ENCODE peak calls at places on chromosomes 7 and 10, in six cellular contexts. One of them, this sample, is unnamed.

GRCh38 chr10:43078986-43079273 is 2.1 kb downstream of the RET start:
- DNase-seq in mesothelial cell of epicardium: no peak
- DNase-seq in HFFc6: no peak
- DNase-seq in CD8-positive, alpha-beta T cell: peak
- DNase-seq in colonic mucosa: peak
- DNase-seq in Peyer's patch: no peak
- DNase-seq in this sample: peak

GRCh38 chr7:93307131-93307660 is 75.0 kb downstream of the VPS50 start:
- DNase-seq in mesothelial cell of epicardium: no peak
- DNase-seq in HFFc6: peak
- DNase-seq in CD8-positive, alpha-beta T cell: no peak
- DNase-seq in colonic mucosa: no peak
- DNase-seq in Peyer's patch: no peak
- DNase-seq in this sample: no peak

GRCh38 chr7:12943781-12944180 is 256.3 kb downstream of the ARL4A start:
- DNase-seq in mesothelial cell of epicardium: no peak
- DNase-seq in HFFc6: no peak
- DNase-seq in CD8-positive, alpha-beta T cell: no peak
- DNase-seq in colonic mucosa: no peak
- DNase-seq in Peyer's patch: no peak
- DNase-seq in this sample: no peak

GRCh38 chr7:120521761-120522737 is 249.1 kb downstream of the KCND2 start:
- DNase-seq in mesothelial cell of epicardium: no peak
- DNase-seq in HFFc6: no peak
- DNase-seq in CD8-positive, alpha-beta T cell: no peak
- DNase-seq in colonic mucosa: no peak
- DNase-seq in Peyer's patch: no peak
- DNase-seq in this sample: no peak

GRCh38 chr7:103866919-103867318 is 122.5 kb downstream of the RELN start:
- DNase-seq in mesothelial cell of epicardium: no peak
- DNase-seq in HFFc6: no peak
- DNase-seq in CD8-positive, alpha-beta T cell: no peak
- DNase-seq in colonic mucosa: no peak
- DNase-seq in Peyer's patch: no peak
- DNase-seq in this sample: no peak

GRCh38 chr7:27808626-27809025 is 68.7 kb downstream of the TAX1BP1 start:
- DNase-seq in mesothelial cell of epicardium: no peak
- DNase-seq in HFFc6: peak
- DNase-seq in CD8-positive, alpha-beta T cell: no peak
- DNase-seq in colonic mucosa: no peak
- DNase-seq in Peyer's patch: no peak
- DNase-seq in this sample: no peak

GRCh38 chr7:105677803-105678583 is 96.7 kb upstream of the EFCAB10 start:
- DNase-seq in mesothelial cell of epicardium: no peak
- DNase-seq in HFFc6: no peak
- DNase-seq in CD8-positive, alpha-beta T cell: peak
- DNase-seq in colonic mucosa: peak
- DNase-seq in Peyer's patch: peak
- DNase-seq in this sample: no peak

GRCh38 chr10:127378628-127379027 is 170.5 kb upstream of the NPS start:
- DNase-seq in mesothelial cell of epicardium: no peak
- DNase-seq in HFFc6: no peak
- DNase-seq in CD8-positive, alpha-beta T cell: no peak
- DNase-seq in colonic mucosa: no peak
- DNase-seq in Peyer's patch: no peak
- DNase-seq in this sample: no peak

GRCh38 chr7:101271021-101271420 is 26.1 kb upstream of the FIS1 start:
- DNase-seq in mesothelial cell of epicardium: no peak
- DNase-seq in HFFc6: no peak
- DNase-seq in CD8-positive, alpha-beta T cell: no peak
- DNase-seq in colonic mucosa: no peak
- DNase-seq in Peyer's patch: no peak
- DNase-seq in this sample: no peak

GRCh38 chr10:75493464-75493863 is 62.0 kb downstream of the LRMDA start:
- DNase-seq in mesothelial cell of epicardium: no peak
- DNase-seq in HFFc6: no peak
- DNase-seq in CD8-positive, alpha-beta T cell: no peak
- DNase-seq in colonic mucosa: no peak
- DNase-seq in Peyer's patch: no peak
- DNase-seq in this sample: no peak

GRCh38 chr10:78451592-78451991 is 417.9 kb downstream of the RPS24 start:
- DNase-seq in mesothelial cell of epicardium: no peak
- DNase-seq in HFFc6: no peak
- DNase-seq in CD8-positive, alpha-beta T cell: no peak
- DNase-seq in colonic mucosa: peak
- DNase-seq in Peyer's patch: no peak
- DNase-seq in this sample: no peak

GRCh38 chr7:106793015-106793651 is 71.9 kb upstream of the PIK3CG start:
- DNase-seq in mesothelial cell of epicardium: no peak
- DNase-seq in HFFc6: no peak
- DNase-seq in CD8-positive, alpha-beta T cell: peak
- DNase-seq in colonic mucosa: no peak
- DNase-seq in Peyer's patch: no peak
- DNase-seq in this sample: peak

GRCh38 chr10:4260483-4260882 is 475.5 kb upstream of the KLF6 start:
- DNase-seq in mesothelial cell of epicardium: no peak
- DNase-seq in HFFc6: no peak
- DNase-seq in CD8-positive, alpha-beta T cell: no peak
- DNase-seq in colonic mucosa: no peak
- DNase-seq in Peyer's patch: no peak
- DNase-seq in this sample: no peak

GRCh38 chr10:29163746-29164145 is 125.1 kb upstream of the LYZL1 start:
- DNase-seq in mesothelial cell of epicardium: no peak
- DNase-seq in HFFc6: no peak
- DNase-seq in CD8-positive, alpha-beta T cell: no peak
- DNase-seq in colonic mucosa: no peak
- DNase-seq in Peyer's patch: no peak
- DNase-seq in this sample: no peak

GRCh38 chr7:5659584-5659983 is 121.9 kb downstream of the RNF216 start:
- DNase-seq in mesothelial cell of epicardium: no peak
- DNase-seq in HFFc6: no peak
- DNase-seq in CD8-positive, alpha-beta T cell: no peak
- DNase-seq in colonic mucosa: no peak
- DNase-seq in Peyer's patch: no peak
- DNase-seq in this sample: no peak

GRCh38 chr10:77386833-77387232 is 250.8 kb downstream of the KCNMA1 start:
- DNase-seq in mesothelial cell of epicardium: no peak
- DNase-seq in HFFc6: peak
- DNase-seq in CD8-positive, alpha-beta T cell: no peak
- DNase-seq in colonic mucosa: no peak
- DNase-seq in Peyer's patch: no peak
- DNase-seq in this sample: no peak

GRCh38 chr10:123555616-123556015 is 110.5 kb upstream of the GPR26 start:
- DNase-seq in mesothelial cell of epicardium: no peak
- DNase-seq in HFFc6: no peak
- DNase-seq in CD8-positive, alpha-beta T cell: no peak
- DNase-seq in colonic mucosa: no peak
- DNase-seq in Peyer's patch: no peak
- DNase-seq in this sample: no peak

GRCh38 chr7:107091306-107091705 is 46.8 kb downstream of the PRKAR2B start:
- DNase-seq in mesothelial cell of epicardium: no peak
- DNase-seq in HFFc6: no peak
- DNase-seq in CD8-positive, alpha-beta T cell: no peak
- DNase-seq in colonic mucosa: no peak
- DNase-seq in Peyer's patch: no peak
- DNase-seq in this sample: no peak

GRCh38 chr7:131522325-131522920 is 34.0 kb downstream of the PODXL start:
- DNase-seq in mesothelial cell of epicardium: no peak
- DNase-seq in HFFc6: no peak
- DNase-seq in CD8-positive, alpha-beta T cell: no peak
- DNase-seq in colonic mucosa: no peak
- DNase-seq in Peyer's patch: no peak
- DNase-seq in this sample: no peak

GRCh38 chr10:69333205-69333604 is 54.9 kb downstream of the HK1 start:
- DNase-seq in mesothelial cell of epicardium: peak
- DNase-seq in HFFc6: peak
- DNase-seq in CD8-positive, alpha-beta T cell: no peak
- DNase-seq in colonic mucosa: no peak
- DNase-seq in Peyer's patch: no peak
- DNase-seq in this sample: no peak

GRCh38 chr7:149071641-149072437 is 18.7 kb downstream of the ZNF786 start:
- DNase-seq in mesothelial cell of epicardium: no peak
- DNase-seq in HFFc6: no peak
- DNase-seq in CD8-positive, alpha-beta T cell: peak
- DNase-seq in colonic mucosa: no peak
- DNase-seq in Peyer's patch: no peak
- DNase-seq in this sample: peak

DNA sequence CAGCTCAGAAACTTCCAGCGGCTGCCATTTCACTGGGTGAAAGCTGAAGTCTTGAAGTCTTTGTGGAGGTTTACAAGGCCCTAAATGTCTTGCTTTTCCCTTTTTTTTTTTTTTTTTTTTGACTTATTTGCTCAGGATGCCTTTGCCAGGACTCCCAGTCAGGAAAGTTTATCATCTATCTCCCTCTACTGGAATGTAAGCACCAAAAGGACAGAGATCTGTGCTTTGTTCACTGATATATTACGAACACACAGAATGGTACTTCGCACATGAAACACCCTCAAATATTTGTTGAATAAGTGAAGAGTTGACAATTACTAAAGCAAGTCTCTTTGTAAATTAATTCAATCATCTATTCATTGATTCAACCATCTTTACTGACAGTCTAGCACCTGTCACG is 23.2 kb downstream of the ABCB4 start:
- DNase-seq in mesothelial cell of epicardium: no peak
- DNase-seq in HFFc6: no peak
- DNase-seq in CD8-positive, alpha-beta T cell: no peak
- DNase-seq in colonic mucosa: no peak
- DNase-seq in Peyer's patch: no peak
- DNase-seq in this sample: no peak
- TF ChIP-seq CTCF in mesothelial cell of epicardium: no peak
- TF ChIP-seq CTCF in HFFc6: no peak
- TF ChIP-seq CTCF in CD8-positive, alpha-beta T cell: no peak
- TF ChIP-seq CTCF in colonic mucosa: no peak
- TF ChIP-seq CTCF in Peyer's patch: no peak
- TF ChIP-seq CTCF in this sample: no peak

DNA sequence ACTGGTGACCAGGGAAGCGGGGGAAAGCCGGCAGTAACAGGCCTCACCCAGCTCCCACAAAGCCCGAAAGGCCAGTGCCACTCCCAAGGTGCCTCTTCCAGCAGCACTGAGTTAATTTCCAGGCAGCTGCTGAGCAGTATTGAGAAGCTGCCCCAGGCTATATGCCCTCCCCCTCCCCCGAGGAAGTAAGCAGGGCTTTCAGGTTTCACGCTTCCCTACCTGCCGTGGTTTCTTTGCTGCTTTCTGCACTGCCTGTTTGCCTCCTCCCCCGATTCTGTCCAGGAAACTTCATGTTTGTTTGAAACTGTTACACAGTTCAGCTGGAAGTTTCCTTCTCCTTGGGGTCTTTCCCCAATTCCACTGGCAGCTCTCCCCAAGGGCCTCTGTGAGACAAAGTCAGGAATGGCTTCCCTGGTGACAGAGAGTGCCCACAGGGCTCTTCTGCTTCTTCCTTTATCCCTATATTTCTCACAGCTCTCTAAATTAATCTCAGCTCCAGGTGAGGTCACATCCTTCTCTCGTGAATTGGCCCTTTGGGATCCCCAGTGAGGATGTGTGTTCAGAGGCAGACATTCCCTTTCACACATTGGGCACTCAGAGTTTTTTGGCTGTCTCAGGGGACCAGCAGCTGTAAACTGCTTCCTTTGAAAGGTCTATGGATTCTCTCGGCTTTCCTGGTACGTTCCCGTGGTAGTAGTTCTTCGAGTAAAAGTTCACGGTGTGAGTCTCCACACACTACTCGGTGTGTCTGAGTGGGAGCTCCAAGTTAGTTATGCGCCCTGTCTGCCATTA is 19.4 kb downstream of the C1GALT1 start:
- DNase-seq in mesothelial cell of epicardium: peak
- DNase-seq in HFFc6: no peak
- DNase-seq in CD8-positive, alpha-beta T cell: peak
- DNase-seq in colonic mucosa: peak
- DNase-seq in Peyer's patch: peak
- DNase-seq in this sample: no peak
- TF ChIP-seq CTCF in mesothelial cell of epicardium: no peak
- TF ChIP-seq CTCF in HFFc6: no peak
- TF ChIP-seq CTCF in CD8-positive, alpha-beta T cell: no peak
- TF ChIP-seq CTCF in colonic mucosa: no peak
- TF ChIP-seq CTCF in Peyer's patch: no peak
- TF ChIP-seq CTCF in this sample: no peak

DNA sequence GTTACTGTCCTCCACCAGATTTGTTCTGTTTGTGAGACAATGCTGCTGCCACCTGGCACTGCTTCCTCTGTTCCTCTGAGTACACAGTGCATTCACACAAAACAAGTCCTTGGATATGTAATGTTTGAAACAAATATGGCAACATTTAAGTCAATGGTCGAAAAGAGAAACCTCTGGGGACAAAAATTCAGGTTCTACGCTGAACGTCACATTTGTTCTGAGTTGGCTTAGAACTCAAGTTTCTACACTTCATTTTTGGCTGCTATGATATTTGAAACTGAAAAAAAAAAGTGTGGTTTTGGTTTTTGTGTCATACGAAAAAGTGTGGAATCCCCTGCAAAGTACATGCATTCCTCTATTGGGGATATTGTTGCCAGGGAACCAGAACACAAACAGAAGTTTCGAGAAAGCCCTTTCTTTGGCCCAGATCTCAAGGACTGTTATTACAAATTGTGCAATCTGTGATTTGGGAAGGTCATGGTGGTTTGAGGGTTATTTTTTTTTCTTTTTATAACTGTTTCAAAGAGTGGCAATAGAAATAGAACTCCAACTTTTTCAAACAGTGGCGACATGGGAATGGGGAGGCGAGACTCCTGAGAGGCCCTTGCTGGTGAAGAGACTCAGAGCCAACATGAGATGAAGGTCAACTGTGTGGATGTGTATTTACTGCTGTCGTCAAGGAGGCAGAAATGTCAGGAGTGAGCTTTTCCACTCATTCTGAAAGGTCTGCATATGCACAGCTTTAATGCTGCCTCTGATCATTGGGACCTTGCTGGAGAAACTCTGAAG is 127.5 kb downstream of the CUBN start:
- DNase-seq in mesothelial cell of epicardium: no peak
- DNase-seq in HFFc6: peak
- DNase-seq in CD8-positive, alpha-beta T cell: peak
- DNase-seq in colonic mucosa: peak
- DNase-seq in Peyer's patch: no peak
- DNase-seq in this sample: no peak
- TF ChIP-seq CTCF in mesothelial cell of epicardium: no peak
- TF ChIP-seq CTCF in HFFc6: no peak
- TF ChIP-seq CTCF in CD8-positive, alpha-beta T cell: no peak
- TF ChIP-seq CTCF in colonic mucosa: no peak
- TF ChIP-seq CTCF in Peyer's patch: no peak
- TF ChIP-seq CTCF in this sample: no peak

GRCh38 chr10:47420305-47421056 is 36.4 kb upstream of the ZNF488 start:
- DNase-seq in mesothelial cell of epicardium: no peak
- DNase-seq in HFFc6: no peak
- DNase-seq in CD8-positive, alpha-beta T cell: no peak
- DNase-seq in colonic mucosa: no peak
- DNase-seq in Peyer's patch: no peak
- DNase-seq in this sample: no peak

GRCh38 chr10:47418966-47419365 is 34.9 kb upstream of the ZNF488 start:
- DNase-seq in mesothelial cell of epicardium: no peak
- DNase-seq in HFFc6: no peak
- DNase-seq in CD8-positive, alpha-beta T cell: no peak
- DNase-seq in colonic mucosa: no peak
- DNase-seq in Peyer's patch: no peak
- DNase-seq in this sample: no peak

GRCh38 chr10:47418321-47418720 is 34.2 kb upstream of the ZNF488 start:
- DNase-seq in mesothelial cell of epicardium: no peak
- DNase-seq in HFFc6: no peak
- DNase-seq in CD8-positive, alpha-beta T cell: no peak
- DNase-seq in colonic mucosa: no peak
- DNase-seq in Peyer's patch: no peak
- DNase-seq in this sample: no peak

GRCh38 chr10:47421057-47421952 is 37.2 kb upstream of the ZNF488 start:
- DNase-seq in mesothelial cell of epicardium: no peak
- DNase-seq in HFFc6: peak
- DNase-seq in CD8-positive, alpha-beta T cell: no peak
- DNase-seq in colonic mucosa: no peak
- DNase-seq in Peyer's patch: no peak
- DNase-seq in this sample: no peak

GRCh38 chr10:47419421-47419820 is 35.3 kb upstream of the ZNF488 start:
- DNase-seq in mesothelial cell of epicardium: no peak
- DNase-seq in HFFc6: no peak
- DNase-seq in CD8-positive, alpha-beta T cell: no peak
- DNase-seq in colonic mucosa: no peak
- DNase-seq in Peyer's patch: no peak
- DNase-seq in this sample: no peak
- TF ChIP-seq CTCF in mesothelial cell of epicardium: no peak
- TF ChIP-seq CTCF in HFFc6: no peak
- TF ChIP-seq CTCF in CD8-positive, alpha-beta T cell: no peak
- TF ChIP-seq CTCF in colonic mucosa: no peak
- TF ChIP-seq CTCF in Peyer's patch: no peak
- TF ChIP-seq CTCF in this sample: no peak